ENCODE peak calls at places on chromosomes 1 and 21, in eight cellular contexts. A is endothelial cell of umbilical vein, P is IMR-90, S is GM23248, E is AG04450, L is lower lobe of right lung, Q is psoas muscle, K is heart right ventricle. X is an unnamed sample.

GRCh38 chr1:111454859-111455641 is 5.8 kb downstream of the ATP5PB start:
- DNase-seq in A (no peak), P (peak), S (peak), E (no peak), L (no peak), Q (no peak), K (no peak), X (no peak)

GRCh38 chr21:39681845-39682244 is 63.1 kb upstream of the IGSF5 start:
- DNase-seq in A (no peak), P (peak), S (peak), E (no peak), L (no peak), Q (no peak), K (no peak), X (no peak)

GRCh38 chr1:114107474-114108175 is 46.0 kb downstream of the SYT6 start:
- DNase-seq in A (no peak), P (no peak), S (no peak), E (no peak), L (no peak), Q (no peak), K (no peak), X (no peak)

GRCh38 chr1:223819730-223820514 is 25.8 kb downstream of the TP53BP2 start:
- DNase-seq in A (no peak), P (peak), S (peak), E (peak), L (no peak), Q (no peak), K (peak), X (no peak)

GRCh38 chr1:6601865-6602668 is 602 bp downstream of the KLHL21 start:
- DNase-seq in A (no peak), P (peak), S (peak), E (no peak), L (peak), Q (peak), K (peak), X (peak)

GRCh38 chr1:205480349-205481278 is 23.9 kb upstream of the CDK18 start:
- DNase-seq in A (no peak), P (no peak), S (no peak), E (no peak), L (no peak), Q (no peak), K (no peak), X (no peak)

GRCh38 chr1:81703736-81704463 is 96.8 kb upstream of the ADGRL2 start:
- DNase-seq in A (peak), P (peak), S (peak), E (no peak), L (no peak), Q (no peak), K (no peak), X (no peak)

GRCh38 chr1:100747821-100748220 is 28.3 kb downstream of the VCAM1 start:
- DNase-seq in A (no peak), P (no peak), S (no peak), E (no peak), L (no peak), Q (no peak), K (no peak), X (no peak)

GRCh38 chr1:7298749-7299151 is 472.3 kb upstream of the VAMP3 start:
- DNase-seq in A (peak), P (peak), S (peak), E (no peak), L (no peak), Q (no peak), K (no peak), X (no peak)

GRCh38 chr1:210500831-210501230 is 172.1 kb downstream of the HHAT start:
- DNase-seq in A (no peak), P (peak), S (no peak), E (no peak), L (no peak), Q (no peak), K (no peak), X (no peak)

GRCh38 chr21:35428489-35428888 is 379.4 kb upstream of the RUNX1 start:
- DNase-seq in A (no peak), P (no peak), S (peak), E (no peak), L (peak), Q (peak), K (peak), X (peak)

GRCh38 chr1:90936061-90936460 is 85.8 kb downstream of the ZNF644 start:
- DNase-seq in A (no peak), P (no peak), S (no peak), E (no peak), L (no peak), Q (no peak), K (no peak), X (no peak)

GRCh38 chr1:145872421-145872891 is 13.2 kb downstream of the ANKRD35 start:
- DNase-seq in A (no peak), P (peak), S (peak), E (no peak), L (no peak), Q (peak), K (peak), X (peak)

GRCh38 chr1:92980732-92981647 is 19.7 kb upstream of the DIPK1A start:
- DNase-seq in A (no peak), P (no peak), S (no peak), E (no peak), L (no peak), Q (no peak), K (no peak), X (no peak)

GRCh38 chr1:116429821-116430374 is 56.9 kb downstream of the ATP1A1 start:
- DNase-seq in A (no peak), P (no peak), S (no peak), E (no peak), L (no peak), Q (no peak), K (peak), X (no peak)

GRCh38 chr1:89465201-89465600 is 59.4 kb upstream of the LRRC8B start:
- DNase-seq in A (no peak), P (no peak), S (no peak), E (no peak), L (no peak), Q (no peak), K (no peak), X (no peak)

GRCh38 chr1:30715216-30715615 is 8.2 kb downstream of the MATN1 start:
- DNase-seq in A (no peak), P (no peak), S (no peak), E (no peak), L (no peak), Q (peak), K (no peak), X (no peak)

GRCh38 chr21:44793269-44794030 is 8.2 kb downstream of the UBE2G2 start:
- DNase-seq in A (peak), P (peak), S (peak), E (no peak), L (peak), Q (peak), K (peak), X (peak)

GRCh38 chr1:77757066-77757584 is 2.5 kb downstream of the USP33 start:
- DNase-seq in A (no peak), P (no peak), S (peak), E (no peak), L (no peak), Q (no peak), K (no peak), X (no peak)

GRCh38 chr1:77759090-77760028 is at the start of gene USP33:
- DNase-seq in A (peak), P (peak), S (peak), E (peak), L (peak), Q (peak), K (peak), X (peak)

GRCh38 chr1:77757616-77758015 is 2.0 kb downstream of the USP33 start:
- DNase-seq in A (no peak), P (peak), S (peak), E (no peak), L (no peak), Q (no peak), K (no peak), X (no peak)

GRCh38 chr1:77762072-77762476 is 2.4 kb upstream of the USP33 start:
- DNase-seq in A (peak), P (peak), S (peak), E (peak), L (no peak), Q (no peak), K (no peak), X (no peak)

GRCh38 chr1:77756052-77756754 is 3.4 kb downstream of the USP33 start:
- DNase-seq in A (no peak), P (no peak), S (no peak), E (no peak), L (no peak), Q (no peak), K (no peak), X (no peak)
- H3K27ac ChIP-seq in A (no peak), P (no peak), S (peak), E (no peak), L (no peak), Q (no peak), K (no peak), X (no peak)

GRCh38 chr1:225488671-225489070 is 60.8 kb upstream of the LBR start:
- DNase-seq in A (no peak), P (no peak), S (no peak), E (no peak), L (no peak), Q (no peak), K (no peak), X (no peak)
- H3K27ac ChIP-seq in A (no peak), P (no peak), S (no peak), E (no peak), L (no peak), Q (no peak), K (no peak), X (no peak)

GRCh38 chr1:37169743-37170275 is 135.5 kb upstream of the GRIK3 start:
- DNase-seq in A (no peak), P (no peak), S (no peak), E (no peak), L (no peak), Q (no peak), K (no peak), X (no peak)
- H3K27ac ChIP-seq in A (no peak), P (no peak), S (no peak), E (no peak), L (no peak), Q (no peak), K (no peak), X (no peak)

GRCh38 chr1:9375912-9376311 is 83.2 kb downstream of the SPSB1 start:
- DNase-seq in A (no peak), P (no peak), S (no peak), E (no peak), L (no peak), Q (peak), K (no peak), X (no peak)
- H3K27ac ChIP-seq in A (no peak), P (no peak), S (no peak), E (no peak), L (peak), Q (peak), K (peak), X (no peak)

GRCh38 chr1:32204943-32205361 is 519 bp upstream of the IQCC start:
- DNase-seq in A (no peak), P (no peak), S (peak), E (no peak), L (peak), Q (no peak), K (no peak), X (peak)
- H3K27ac ChIP-seq in A (no peak), P (no peak), S (peak), E (peak), L (peak), Q (peak), K (peak), X (no peak)

DNA sequence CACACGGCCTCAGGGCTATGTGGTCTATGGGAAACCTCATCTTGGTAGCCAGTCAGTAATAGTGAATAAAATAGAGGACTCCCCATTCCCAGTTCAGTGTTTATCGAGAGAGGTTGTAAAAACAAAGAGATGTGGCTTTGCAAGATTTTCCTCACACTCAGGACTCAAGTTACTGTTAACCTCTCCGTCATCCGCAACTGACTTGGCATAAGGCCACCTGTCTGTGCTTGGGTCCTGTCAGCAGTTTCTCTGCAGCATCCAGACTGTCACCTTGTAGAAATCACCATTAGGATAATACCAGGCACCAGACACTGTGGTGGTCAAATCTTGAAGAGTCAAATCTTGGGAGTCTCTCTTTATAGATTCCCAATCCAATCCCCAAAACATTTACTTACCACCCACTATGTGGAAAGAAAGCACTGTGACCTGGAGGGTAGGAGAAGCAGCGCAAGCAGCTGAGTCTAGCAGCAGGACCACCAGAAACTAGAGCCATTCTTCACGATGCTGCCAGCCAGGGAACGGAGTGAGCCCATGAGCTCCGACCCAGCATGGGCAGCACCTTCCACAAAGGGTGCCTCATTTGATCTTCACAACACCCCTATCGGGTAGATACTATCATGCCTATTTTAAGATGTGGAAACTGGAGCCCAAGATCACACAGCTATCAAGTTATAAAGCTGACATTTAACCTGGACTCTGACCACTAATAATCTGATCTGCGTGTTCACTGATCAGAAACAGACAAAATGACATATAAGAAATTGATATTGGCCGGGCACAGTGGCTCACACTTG is 5.6 kb upstream of the GPR25 start:
- DNase-seq in A (no peak), P (peak), S (no peak), E (no peak), L (no peak), Q (no peak), K (no peak), X (no peak)
- H3K27ac ChIP-seq in A (no peak), P (no peak), S (no peak), E (no peak), L (no peak), Q (no peak), K (no peak), X (no peak)

GRCh38 chr1:44714944-44715571 is 15.9 kb downstream of the RNU5D-1 start:
- DNase-seq in A (peak), P (peak), S (peak), E (no peak), L (peak), Q (peak), K (peak), X (no peak)
- H3K27ac ChIP-seq in A (no peak), P (no peak), S (no peak), E (no peak), L (no peak), Q (no peak), K (no peak), X (no peak)

DNA sequence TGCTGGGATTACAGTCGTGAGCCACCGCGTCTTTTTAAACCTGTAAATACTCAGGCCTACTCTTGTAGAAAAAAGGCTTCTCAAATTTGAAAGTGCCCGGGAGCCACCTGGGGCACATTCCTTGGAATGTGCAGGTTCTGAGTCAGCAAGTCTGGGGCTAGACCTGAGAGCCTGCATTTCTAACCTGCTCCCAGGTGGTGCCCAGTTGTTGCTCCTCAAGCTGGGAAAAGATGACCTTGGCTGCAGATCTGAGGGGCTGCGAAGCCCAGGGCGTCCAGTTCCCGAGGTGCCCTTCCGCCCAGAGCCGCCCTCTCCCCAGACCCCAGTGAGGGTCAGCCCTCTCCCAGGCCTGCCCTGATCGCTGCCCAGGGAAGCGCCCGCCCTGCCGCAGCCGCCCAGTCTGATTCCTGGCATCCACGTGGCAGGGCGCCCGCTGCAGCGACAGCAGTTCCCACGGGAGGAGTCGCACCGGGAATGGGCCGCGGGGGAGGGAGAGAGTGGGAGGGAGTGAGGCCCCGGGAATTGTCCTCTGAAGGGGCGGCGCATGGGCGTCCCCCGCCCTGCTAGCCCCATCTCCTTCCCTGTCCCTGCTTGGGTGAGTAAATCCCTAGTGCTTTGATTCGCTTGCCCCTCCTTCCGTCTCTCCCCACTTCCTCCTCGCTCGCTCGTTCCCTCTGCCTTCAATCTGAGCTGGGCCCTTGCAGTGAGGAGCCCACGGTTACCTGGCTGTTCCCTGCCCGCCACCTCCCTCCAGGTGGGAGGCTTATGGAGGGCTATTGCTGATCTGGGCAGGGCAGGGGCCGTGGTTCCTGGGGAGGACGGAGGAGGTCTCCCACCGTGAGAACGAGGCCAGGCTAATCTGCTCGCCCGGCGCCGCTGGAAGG is 18.8 kb upstream of the TENT5B start:
- DNase-seq in A (peak), P (peak), S (peak), E (peak), L (peak), Q (peak), K (peak), X (peak)
- H3K27ac ChIP-seq in A (no peak), P (peak), S (no peak), E (peak), L (peak), Q (peak), K (peak), X (peak)

GRCh38 chr1:54298284-54299033 is 98.5 kb downstream of the MRPL37 start:
- DNase-seq in A (peak), P (peak), S (no peak), E (no peak), L (no peak), Q (no peak), K (no peak), X (no peak)

GRCh38 chr1:54299037-54299436 is 99.1 kb downstream of the MRPL37 start:
- DNase-seq in A (no peak), P (no peak), S (peak), E (no peak), L (peak), Q (no peak), K (peak), X (no peak)

GRCh38 chr1:54301494-54301893 is 101.5 kb downstream of the MRPL37 start:
- DNase-seq in A (no peak), P (no peak), S (no peak), E (no peak), L (no peak), Q (no peak), K (no peak), X (no peak)

GRCh38 chr1:54302549-54302948 is 102.6 kb downstream of the MRPL37 start:
- DNase-seq in A (no peak), P (no peak), S (no peak), E (no peak), L (no peak), Q (no peak), K (no peak), X (no peak)

DNA sequence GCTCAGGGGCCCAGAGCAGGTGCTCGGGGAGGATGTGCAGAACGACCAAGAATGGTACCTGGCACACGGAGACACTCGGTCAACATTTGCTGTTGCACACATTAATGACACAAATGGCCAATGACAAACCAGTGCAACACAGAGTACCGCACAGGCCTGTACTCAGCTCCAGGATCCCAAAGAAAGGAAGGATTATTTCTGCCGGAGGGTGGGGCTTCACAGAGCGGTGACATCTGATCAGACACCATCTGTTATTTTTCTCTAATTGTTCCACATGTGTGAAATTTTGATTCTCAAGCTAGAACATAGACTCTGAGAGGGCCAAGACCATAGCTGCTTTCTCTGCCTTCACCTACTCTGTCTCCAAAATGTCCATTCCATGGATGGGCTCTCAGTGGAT is 100.4 kb downstream of the MRPL37 start:
- DNase-seq in A (no peak), P (no peak), S (no peak), E (no peak), L (no peak), Q (no peak), K (no peak), X (no peak)
- H3K27ac ChIP-seq in A (no peak), P (no peak), S (no peak), E (no peak), L (no peak), Q (no peak), K (no peak), X (no peak)

DNA sequence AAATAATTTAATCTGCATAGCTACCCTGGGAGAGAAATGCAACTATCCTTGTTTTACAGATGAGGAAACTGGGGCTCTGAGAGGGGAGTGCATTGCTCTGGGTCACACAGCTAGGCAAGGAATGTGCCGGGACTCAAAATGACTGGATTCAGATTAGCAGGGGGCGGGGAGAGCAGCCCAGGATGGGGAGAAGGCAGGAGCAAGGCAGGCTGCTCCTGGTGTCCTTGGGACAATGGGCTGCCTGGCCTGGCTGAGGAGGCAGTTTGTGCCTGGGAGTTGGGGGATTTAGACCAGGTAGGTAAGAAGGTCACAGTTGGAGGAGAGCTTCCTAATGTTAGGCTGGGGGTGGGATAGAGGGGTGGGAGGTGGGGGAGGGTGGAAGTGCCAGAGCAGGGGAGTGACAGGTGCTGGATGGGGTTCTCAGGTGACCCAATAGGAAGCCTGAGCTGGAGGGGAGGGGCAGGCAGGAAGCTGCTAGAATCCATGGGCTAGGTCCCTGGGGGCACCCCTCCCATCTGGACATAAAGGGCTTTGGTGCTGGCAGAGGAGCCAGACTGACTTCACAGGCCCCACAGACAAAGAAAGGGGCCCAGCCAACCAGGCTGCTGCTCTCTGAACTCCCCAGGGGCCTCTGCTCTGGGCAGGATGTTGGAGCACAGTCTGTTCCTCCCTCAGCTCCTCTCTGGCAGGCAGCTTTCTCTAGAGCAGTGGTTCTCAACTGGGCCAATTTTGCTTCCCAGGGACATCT is 29.0 kb downstream of the TRIM62 start:
- DNase-seq in A (no peak), P (no peak), S (peak), E (no peak), L (no peak), Q (peak), K (peak), X (no peak)
- H3K27ac ChIP-seq in A (no peak), P (no peak), S (no peak), E (no peak), L (no peak), Q (no peak), K (peak), X (no peak)